ENCODE peak calls at places on chromosomes 7 and 10, in eight cellular contexts. H is body of pancreas, S is foreskin fibroblast, L is ovary, N is fibroblast of mammary gland, G is astrocyte of the spinal cord, Z is AG04450, D is skeletal muscle cell. P is an unnamed sample.

GRCh38 chr7:149373089-149373488 is 87.8 kb downstream of the ZNF777 start:
- DNase-seq in S (no peak), L (no peak), D (no peak), N (no peak), G (no peak), H (no peak), Z (no peak), P (no peak)

GRCh38 chr7:92133737-92134270 is 473 bp downstream of the CYP51A1 start:
- DNase-seq in L (peak), N (peak), G (peak), H (peak), S (peak), Z (peak), D (no peak), P (peak)

GRCh38 chr10:127442220-127442525 is 106.9 kb upstream of the NPS start:
- DNase-seq in S (no peak), G (no peak), D (no peak), Z (no peak), H (no peak), N (no peak), L (no peak), P (no peak)

GRCh38 chr10:3791974-3792633 is 7.1 kb upstream of the KLF6 start:
- DNase-seq in H (no peak), Z (no peak), G (peak), L (no peak), S (no peak), D (no peak), N (peak), P (peak)

GRCh38 chr7:77447616-77448015 is 31.5 kb upstream of the GSAP start:
- DNase-seq in S (no peak), D (no peak), G (no peak), H (no peak), Z (no peak), N (no peak), L (no peak), P (no peak)

GRCh38 chr7:41578700-41579099 is 124.2 kb downstream of the INHBA start:
- DNase-seq in H (no peak), S (no peak), L (no peak), Z (no peak), D (no peak), G (no peak), N (no peak), P (no peak)

GRCh38 chr10:14873090-14873760 is 5.4 kb upstream of the SUV39H2 start:
- DNase-seq in S (peak), N (peak), H (no peak), D (peak), G (peak), L (no peak), Z (no peak), P (peak)

GRCh38 chr7:13414661-13415105 is 574.8 kb downstream of the ETV1 start:
- DNase-seq in G (peak), D (no peak), H (peak), N (peak), Z (no peak), S (peak), L (no peak), P (no peak)

GRCh38 chr10:84613336-84614021 is 285.1 kb downstream of the CCSER2 start:
- DNase-seq in Z (no peak), L (no peak), S (no peak), N (peak), G (peak), D (no peak), H (peak), P (no peak)

GRCh38 chr7:105839271-105839670 is 37.1 kb downstream of the ATXN7L1 start:
- DNase-seq in L (no peak), S (no peak), G (no peak), D (no peak), H (no peak), Z (no peak), N (no peak), P (no peak)

GRCh38 chr7:67593807-67594206 is 597.2 kb downstream of the TYW1 start:
- DNase-seq in G (no peak), H (no peak), Z (no peak), N (no peak), L (no peak), D (no peak), S (no peak), P (no peak)

GRCh38 chr10:99917963-99918825 is 91.6 kb downstream of the DNMBP start:
- DNase-seq in S (peak), Z (no peak), H (peak), L (peak), N (peak), G (peak), D (no peak), P (peak)

GRCh38 chr7:92790987-92791386 is 45.4 kb downstream of the CDK6 start:
- DNase-seq in D (no peak), S (peak), H (no peak), G (peak), N (peak), Z (no peak), L (no peak), P (peak)

GRCh38 chr10:88032566-88032965 is 169.1 kb downstream of the PTEN start:
- DNase-seq in Z (no peak), G (peak), N (peak), L (no peak), S (peak), H (no peak), D (peak), P (peak)

DNA sequence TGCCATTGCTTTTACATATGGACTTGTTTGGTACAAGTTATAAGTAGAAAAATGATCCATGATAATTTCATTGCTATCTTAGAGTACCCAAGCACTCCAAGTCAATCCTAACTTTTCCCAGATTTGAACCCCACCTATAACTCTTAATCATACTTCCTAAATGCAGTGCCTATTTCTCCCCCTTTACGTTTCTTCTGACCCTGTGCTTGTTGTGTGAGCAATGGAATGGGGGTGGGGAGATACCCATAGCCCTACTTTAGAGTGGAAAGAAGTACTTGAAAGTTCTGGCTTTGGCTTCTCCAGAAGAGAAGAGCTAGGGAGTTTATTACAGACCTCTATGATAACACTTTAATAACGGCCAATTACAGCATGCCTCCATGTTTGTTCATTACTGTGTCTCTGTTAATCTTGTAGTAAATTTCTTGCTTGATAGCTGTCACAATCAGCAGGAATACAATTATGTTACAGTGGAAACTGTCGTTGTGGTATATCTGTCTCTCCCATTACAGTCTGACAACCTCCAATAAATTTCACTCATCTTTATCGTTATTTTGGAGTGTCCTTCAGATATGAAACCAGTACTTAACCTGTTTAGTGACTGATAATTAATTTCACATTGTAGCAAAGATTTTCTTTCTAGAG is 34.0 kb downstream of the CNPY1 start:
- DNase-seq in G (no peak), D (no peak), L (no peak), H (no peak), S (no peak), Z (no peak), N (no peak), P (no peak)
- H3K4me3 ChIP-seq in G (no peak), D (no peak), L (no peak), H (no peak), S (no peak), Z (no peak), N (no peak), P (no peak)

GRCh38 chr10:32057041-32057372 is 782 bp upstream of the KIF5B start:
- DNase-seq in N (no peak), Z (no peak), L (no peak), D (no peak), G (no peak), S (no peak), H (no peak), P (no peak)
- H3K4me3 ChIP-seq in N (peak), Z (peak), L (peak), D (peak), G (peak), S (peak), H (no peak), P (no peak)

DNA sequence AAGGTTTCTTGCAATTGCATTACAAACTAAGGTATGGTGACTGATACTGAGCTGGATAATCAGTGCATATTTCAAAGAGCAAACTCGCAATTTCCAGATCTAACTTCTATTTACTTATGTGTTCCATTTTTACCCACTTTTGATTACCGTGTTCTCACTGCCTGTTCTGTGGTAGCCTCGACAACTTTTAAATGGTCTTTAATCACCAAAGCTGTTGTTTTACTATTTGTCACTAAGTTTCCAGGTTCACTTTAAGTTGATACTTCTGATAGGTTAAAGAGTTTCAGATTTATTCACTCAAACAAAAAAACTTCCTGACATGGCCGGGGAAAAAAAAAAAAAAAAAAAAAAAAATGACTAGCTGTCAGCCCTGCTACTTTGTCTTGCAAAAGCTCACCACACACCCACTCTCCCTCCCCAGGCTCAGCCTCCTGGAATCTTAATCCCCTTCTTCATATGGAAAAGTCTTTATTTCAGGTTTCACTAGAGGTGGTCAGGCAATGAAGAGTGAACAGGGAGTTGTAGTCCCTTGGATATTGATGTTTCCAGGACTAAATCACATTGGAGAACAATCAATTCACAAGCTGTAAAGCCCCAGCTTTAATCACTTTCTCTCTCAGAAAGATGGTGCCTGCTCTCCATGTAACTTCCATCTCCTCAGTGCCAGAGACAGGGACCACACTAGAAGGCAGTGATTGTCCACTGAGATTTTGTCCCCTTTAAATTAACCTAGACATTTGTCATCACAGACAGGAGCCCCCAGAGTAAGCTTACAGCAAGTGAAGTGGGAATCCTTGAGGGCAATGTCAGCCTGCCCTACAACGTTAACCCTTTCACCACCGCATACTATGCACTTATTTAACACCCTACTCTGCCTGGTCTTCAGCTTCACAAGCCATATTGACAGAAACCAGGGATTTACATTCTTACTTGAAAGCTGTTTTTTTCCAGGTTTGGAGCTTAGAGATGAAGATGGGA is 749.1 kb upstream of the SORCS1 start:
- DNase-seq in G (no peak), Z (no peak), N (no peak), L (no peak), D (no peak), S (peak), H (no peak), P (no peak)
- H3K4me3 ChIP-seq in G (no peak), Z (no peak), N (peak), L (no peak), D (peak), S (peak), H (no peak), P (no peak)

DNA sequence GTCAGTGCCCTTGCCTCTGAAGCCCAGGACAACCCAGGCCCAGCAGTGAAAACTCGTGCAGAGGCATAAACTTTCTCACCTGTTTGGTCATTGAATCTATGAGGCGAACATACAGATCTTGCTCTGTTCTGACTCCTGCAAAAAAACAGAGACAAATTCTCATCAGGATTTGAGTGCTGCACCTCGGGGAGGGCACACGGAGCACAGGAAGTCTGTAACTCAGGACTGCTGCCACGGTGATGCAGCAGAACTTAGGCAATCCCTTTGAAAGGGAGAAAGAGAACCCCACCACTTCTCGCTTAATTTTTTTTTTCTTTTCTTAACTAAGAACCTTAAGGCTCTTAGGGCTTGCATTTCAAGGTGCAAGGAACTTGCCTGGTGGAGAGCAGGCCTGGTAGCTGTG is 2.0 kb downstream of the EBF3 start:
- DNase-seq in Z (no peak), N (peak), H (no peak), D (no peak), G (no peak), S (no peak), L (no peak), P (no peak)
- H3K4me3 ChIP-seq in Z (no peak), N (peak), H (no peak), D (peak), G (no peak), S (peak), L (no peak), P (no peak)

GRCh38 chr10:61452229-61452651 is 941 bp downstream of the TMEM26 start:
- DNase-seq in L (no peak), N (peak), H (peak), S (peak), Z (no peak), G (no peak), D (no peak), P (no peak)
- H3K4me3 ChIP-seq in L (peak), N (peak), H (no peak), S (peak), Z (peak), G (peak), D (peak), P (peak)

DNA sequence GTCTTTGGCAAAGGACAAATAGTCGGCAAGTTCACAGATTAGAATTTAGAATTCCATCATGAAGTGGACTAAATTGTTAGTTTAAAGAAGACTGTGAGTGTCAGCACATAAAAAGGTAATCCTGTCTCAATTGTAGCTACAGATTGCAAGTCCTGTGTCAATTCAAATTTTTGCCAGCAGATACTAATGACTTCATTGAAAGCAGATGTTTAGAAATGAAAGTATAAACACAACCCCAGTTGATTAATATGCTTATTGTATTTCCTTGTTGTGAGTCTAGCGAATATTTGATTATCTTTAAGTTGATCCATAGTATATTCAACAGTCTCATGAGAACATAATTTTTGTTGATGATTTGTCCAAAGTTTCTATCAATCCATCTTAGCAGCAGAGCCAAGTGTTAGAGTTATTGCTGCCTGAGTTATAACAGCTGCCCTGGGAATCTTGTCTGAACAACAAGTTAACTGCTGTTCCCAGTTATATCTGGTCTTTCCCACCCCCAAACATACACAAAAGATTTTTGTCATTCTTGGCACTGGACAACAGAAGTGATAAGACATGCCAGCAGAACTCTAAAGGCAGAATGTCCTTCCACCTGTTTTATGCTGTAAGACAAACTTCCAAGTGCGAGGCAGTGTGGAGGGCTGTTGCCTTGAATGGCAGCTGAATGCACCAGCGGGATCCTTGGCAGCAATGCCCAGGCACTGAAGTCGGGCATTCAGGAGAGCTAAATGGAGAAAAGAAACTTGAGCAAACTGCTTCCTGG is 21.3 kb upstream of the HERPUD2 start:
- DNase-seq in D (peak), G (no peak), L (no peak), S (peak), H (peak), Z (no peak), N (peak), P (peak)
- H3K4me3 ChIP-seq in D (peak), G (no peak), L (no peak), S (peak), H (no peak), Z (no peak), N (no peak), P (no peak)

GRCh38 chr7:27242046-27242579 is 489 bp upstream of the EVX1 start:
- DNase-seq in Z (no peak), L (no peak), D (no peak), H (no peak), G (no peak), S (no peak), N (no peak), P (no peak)

GRCh38 chr7:27237735-27238334 is 4.8 kb upstream of the EVX1 start:
- DNase-seq in D (no peak), H (no peak), N (peak), S (peak), L (no peak), Z (no peak), G (no peak), P (peak)

GRCh38 chr7:27241189-27242045 is 1.2 kb upstream of the EVX1 start:
- DNase-seq in Z (no peak), D (no peak), S (no peak), H (no peak), G (no peak), N (no peak), L (no peak), P (no peak)

GRCh38 chr7:27238979-27239779 is 3.4 kb upstream of the EVX1 start:
- DNase-seq in G (no peak), H (no peak), L (no peak), N (no peak), S (no peak), Z (no peak), D (no peak), P (no peak)

GRCh38 chr7:27239780-27240731 is 2.5 kb upstream of the EVX1 start:
- DNase-seq in L (no peak), D (no peak), H (no peak), N (no peak), S (no peak), G (no peak), Z (no peak), P (no peak)
- H3K4me3 ChIP-seq in L (no peak), D (no peak), H (no peak), N (no peak), S (no peak), G (no peak), Z (no peak), P (no peak)

DNA sequence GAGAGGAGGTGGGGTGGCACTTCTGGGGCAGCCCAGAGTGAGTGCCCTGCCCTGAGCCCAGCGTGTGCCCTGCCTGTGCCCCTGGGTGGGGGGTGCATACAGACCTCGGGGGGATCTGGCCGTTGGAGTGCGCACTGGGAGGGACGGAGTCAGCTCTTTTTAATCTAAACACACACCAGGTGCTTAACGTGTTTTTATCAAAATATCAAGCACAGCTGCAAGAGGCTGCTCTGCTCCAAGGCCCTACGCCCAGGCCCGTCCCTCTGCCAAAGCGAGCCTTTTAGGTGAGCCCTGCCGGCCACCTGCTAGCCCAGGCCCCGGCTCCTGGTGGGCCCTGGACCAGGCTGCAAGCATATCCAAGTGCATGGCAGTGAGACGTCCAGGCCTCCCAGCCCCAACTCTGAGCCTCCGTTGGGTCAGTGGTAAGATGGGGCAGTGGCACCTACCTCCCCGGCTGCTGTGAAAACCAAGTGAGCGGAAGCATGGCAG is 136.1 kb downstream of the LHPP start:
- DNase-seq in N (no peak), H (no peak), L (no peak), G (no peak), D (no peak), Z (no peak), S (no peak), P (no peak)
- H3K4me3 ChIP-seq in N (no peak), H (no peak), L (no peak), G (no peak), D (no peak), Z (no peak), S (no peak), P (no peak)

GRCh38 chr10:21174670-21175495 is 277.8 kb upstream of the NEBL start:
- DNase-seq in N (no peak), L (no peak), Z (no peak), G (no peak), S (no peak), D (no peak), H (peak), P (no peak)

GRCh38 chr10:21173433-21173963 is 276.4 kb upstream of the NEBL start:
- DNase-seq in N (no peak), L (peak), Z (no peak), H (peak), G (no peak), D (no peak), S (no peak), P (no peak)

GRCh38 chr10:21175797-21176196 is 278.7 kb upstream of the NEBL start:
- DNase-seq in D (no peak), L (no peak), G (no peak), H (no peak), N (no peak), S (no peak), Z (no peak), P (no peak)

GRCh38 chr10:21172774-21173432 is 275.8 kb upstream of the NEBL start:
- DNase-seq in N (no peak), S (peak), G (no peak), L (no peak), H (peak), D (no peak), Z (no peak), P (no peak)

DNA sequence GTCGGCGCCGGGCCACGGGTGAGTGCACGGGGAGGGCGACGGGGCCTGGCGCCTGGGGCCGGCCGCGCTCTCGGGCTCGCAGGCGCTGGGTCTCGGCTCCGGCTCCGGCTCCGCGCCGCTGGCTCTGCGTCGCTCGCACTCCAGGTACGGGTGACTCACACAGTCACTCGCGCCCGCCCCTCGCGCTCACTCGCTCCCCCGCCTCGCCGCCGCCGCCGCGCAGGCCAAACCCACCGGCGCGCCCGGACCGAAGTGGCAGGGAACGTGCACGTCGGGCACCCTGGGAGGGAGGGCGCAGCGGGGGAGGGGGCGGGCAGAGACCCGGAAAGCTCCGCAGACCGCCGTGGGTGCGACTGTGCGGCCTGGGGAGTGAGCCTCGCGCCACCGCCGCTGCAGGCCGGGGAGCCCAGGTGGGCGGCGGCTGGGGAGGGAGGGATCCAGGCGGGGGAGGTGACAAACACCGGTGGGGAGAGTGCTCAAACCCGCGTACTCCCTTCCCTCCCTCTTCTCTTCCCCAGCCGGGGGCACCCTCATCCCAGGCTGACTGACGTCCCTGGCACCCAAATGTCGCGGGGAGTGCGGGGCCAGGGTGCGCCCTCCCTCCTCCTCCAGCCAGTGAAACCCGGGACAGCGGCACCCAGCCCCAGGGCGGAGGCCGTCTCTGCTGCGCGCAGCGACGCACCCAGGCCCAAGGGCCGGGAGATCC is 277.0 kb upstream of the NEBL start:
- DNase-seq in H (peak), N (no peak), Z (no peak), L (peak), S (peak), D (no peak), G (no peak), P (no peak)
- H3K4me3 ChIP-seq in H (peak), N (peak), Z (peak), L (peak), S (peak), D (peak), G (peak), P (peak)

GRCh38 chr7:128919881-128920789 is 9.6 kb upstream of the KCP start:
- DNase-seq in S (no peak), D (no peak), L (no peak), G (no peak), N (no peak), H (no peak), Z (no peak), P (no peak)
- H3K4me3 ChIP-seq in S (no peak), D (no peak), L (no peak), G (no peak), N (no peak), H (no peak), Z (no peak), P (no peak)